ENCODE peak calls at places on chromosome 1, in eight cellular contexts. L is A673; G is CD4-positive, alpha-beta T cell; W is GM23248; V is aorta; X is CD8-positive, alpha-beta T cell; J is A549; C is CD4-positive, alpha-beta memory T cell. D is an unnamed sample.

GRCh38 chr1:220910021-220910420 is 30.8 kb downstream of the HLX start:
- DNase-seq in L (no peak), G (no peak), W (no peak), V (no peak), X (no peak), J (no peak), C (no peak), D (no peak)

GRCh38 chr1:207808322-207808705 is 56.5 kb downstream of the CD46 start:
- DNase-seq in L (no peak), G (no peak), W (no peak), V (no peak), X (no peak), J (no peak), C (no peak), D (no peak)

GRCh38 chr1:212979340-212980122 is 29.2 kb downstream of the VASH2 start:
- DNase-seq in L (no peak), G (no peak), W (no peak), V (no peak), X (no peak), J (no peak), C (peak; percentile 14), D (no peak)

GRCh38 chr1:65483993-65484754 is 63.7 kb downstream of the LEPR start:
- DNase-seq in L (no peak), G (no peak), W (no peak), V (no peak), X (no peak), J (no peak), C (no peak), D (no peak)

GRCh38 chr1:198564716-198565115 is 24.2 kb upstream of the ATP6V1G3 start:
- DNase-seq in L (no peak), G (no peak), W (no peak), V (no peak), X (no peak), J (no peak), C (peak; percentile 34), D (no peak)

GRCh38 chr1:157626099-157626498 is 28.2 kb upstream of the FCRL4 start:
- DNase-seq in L (peak; percentile 12), G (no peak), W (no peak), V (no peak), X (no peak), J (no peak), C (no peak), D (no peak)

GRCh38 chr1:117077267-117077666 is 17.1 kb downstream of the TTF2 start:
- DNase-seq in L (peak; percentile 74), G (no peak), W (peak; percentile 93), V (no peak), X (no peak), J (no peak), C (no peak), D (no peak)

GRCh38 chr1:165899461-165899941 is 72.1 kb downstream of the UCK2 start:
- DNase-seq in L (no peak), G (no peak), W (peak; percentile 58), V (peak; percentile 70), X (no peak), J (no peak), C (no peak), D (no peak)

GRCh38 chr1:89360716-89361115 is 3.1 kb upstream of the GBP6 start:
- DNase-seq in L (no peak), G (no peak), W (no peak), V (no peak), X (no peak), J (no peak), C (no peak), D (no peak)

DNA sequence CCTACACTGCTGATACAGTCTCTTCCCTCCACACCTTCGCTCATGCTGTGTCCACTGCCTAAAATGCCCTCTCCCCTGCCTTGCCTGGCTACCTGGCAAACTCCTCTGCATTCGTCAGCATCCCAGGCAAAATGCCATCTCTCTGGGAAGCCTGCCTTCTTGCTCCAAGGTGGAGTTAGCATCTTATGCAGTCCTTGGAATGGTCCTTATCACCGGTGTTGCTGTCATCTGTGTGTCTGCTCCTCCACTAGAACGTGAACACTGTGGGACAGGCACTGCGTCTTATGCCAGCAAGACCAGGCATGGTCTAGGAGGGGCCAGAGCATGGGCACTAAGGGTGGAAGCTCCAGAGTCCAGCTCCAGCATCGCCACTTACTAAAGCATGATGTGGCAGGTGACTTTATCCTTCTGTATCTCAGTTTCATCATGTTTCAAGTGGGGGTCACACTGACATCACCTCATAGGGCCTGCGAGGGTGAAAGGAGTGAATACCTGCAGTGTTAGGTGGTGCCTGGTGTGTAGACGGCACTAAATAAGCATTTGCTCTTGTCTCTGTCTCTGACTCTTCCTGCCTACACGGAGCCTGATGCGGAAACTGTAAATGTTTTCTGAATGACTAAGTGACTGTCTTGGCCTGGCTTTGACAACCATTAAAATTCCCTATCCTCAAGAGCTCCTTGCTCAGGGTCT is 211.7 kb downstream of the MATN1 start:
- DNase-seq in L (no peak), G (no peak), W (peak; percentile 84), V (no peak), X (no peak), J (peak; percentile 21), C (no peak), D (no peak)
- H3K27ac ChIP-seq in L (no peak overlapping the region), G (no peak overlapping the region), W (peak overlapping the region; percentile 45), V (no peak overlapping the region), X (no peak overlapping the region), J (peak overlapping the region; percentile 35), C (no peak overlapping the region), D (no peak overlapping the region)

GRCh38 chr1:232589809-232590741 is 39.9 kb downstream of the SIPA1L2 start:
- DNase-seq in L (no peak), G (no peak), W (peak; percentile 38), V (peak; percentile 59), X (no peak), J (no peak), C (no peak), D (no peak)

GRCh38 chr1:232594018-232594502 is 35.9 kb downstream of the SIPA1L2 start:
- DNase-seq in L (no peak), G (no peak), W (peak; percentile 26), V (no peak), X (no peak), J (no peak), C (no peak), D (no peak)

GRCh38 chr1:232590742-232591082 is 39.2 kb downstream of the SIPA1L2 start:
- DNase-seq in L (no peak), G (no peak), W (no peak), V (no peak), X (no peak), J (no peak), C (no peak), D (no peak)

GRCh38 chr1:232589111-232589808 is 40.7 kb downstream of the SIPA1L2 start:
- DNase-seq in L (no peak), G (no peak), W (no peak), V (no peak), X (no peak), J (no peak), C (no peak), D (no peak)

DNA sequence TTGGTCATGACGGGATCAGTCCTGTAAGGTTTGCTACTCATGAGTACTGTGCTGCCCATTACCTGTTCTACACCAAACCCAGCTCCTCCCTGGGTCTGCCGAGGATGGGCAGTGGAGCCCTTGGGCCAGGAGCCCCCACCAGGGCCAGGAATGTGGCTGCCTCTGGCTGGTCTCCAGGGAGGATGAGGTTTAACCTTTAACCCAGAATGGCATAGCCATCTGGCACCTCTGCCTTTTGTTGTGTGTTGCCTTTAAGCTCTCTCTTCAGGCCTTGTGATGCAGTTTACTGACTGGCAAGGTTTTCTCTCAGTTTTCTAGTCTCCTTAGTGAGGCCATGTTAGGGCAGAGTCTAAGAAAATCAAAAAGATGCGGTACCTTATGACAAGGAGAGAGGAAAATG is 38.6 kb downstream of the SIPA1L2 start:
- DNase-seq in L (no peak), G (no peak), W (no peak), V (no peak), X (no peak), J (no peak), C (no peak), D (no peak)
- H3K27ac ChIP-seq in L (no peak overlapping the region), G (no peak overlapping the region), W (no peak overlapping the region), V (no peak overlapping the region), X (no peak overlapping the region), J (no peak overlapping the region), C (no peak overlapping the region), D (peak overlapping the region; percentile 32)

GRCh38 chr1:33258788-33259274 is 2.5 kb downstream of the ZNF362 start:
- DNase-seq in L (no peak), G (no peak), W (no peak), V (no peak), X (no peak), J (no peak), C (no peak), D (no peak)
- H3K27ac ChIP-seq in L (no peak overlapping the region), G (no peak overlapping the region), W (no peak overlapping the region), V (peak overlapping the region; percentile 99), X (no peak overlapping the region), J (no peak overlapping the region), C (no peak overlapping the region), D (no peak overlapping the region)

GRCh38 chr1:53500184-53501064 is 41.2 kb downstream of the DMRTB1 start:
- DNase-seq in L (peak; percentile 12), G (no peak), W (no peak), V (peak; percentile 26), X (no peak), J (no peak), C (no peak), D (no peak)
- H3K27ac ChIP-seq in L (no peak overlapping the region), G (no peak overlapping the region), W (no peak overlapping the region), V (no peak overlapping the region), X (no peak overlapping the region), J (no peak overlapping the region), C (no peak overlapping the region), D (no peak overlapping the region)

GRCh38 chr1:18921506-18922251 is 19.3 kb upstream of the ALDH4A1 start:
- DNase-seq in L (no peak), G (no peak), W (no peak), V (no peak), X (no peak), J (no peak), C (no peak), D (no peak)
- H3K27ac ChIP-seq in L (peak overlapping the region; percentile 51), G (peak overlapping the region; percentile 11), W (peak overlapping the region; percentile 84), V (peak overlapping the region; percentile 67), X (no peak overlapping the region), J (peak overlapping the region; percentile 89), C (no peak overlapping the region), D (peak overlapping the region; percentile 88)

DNA sequence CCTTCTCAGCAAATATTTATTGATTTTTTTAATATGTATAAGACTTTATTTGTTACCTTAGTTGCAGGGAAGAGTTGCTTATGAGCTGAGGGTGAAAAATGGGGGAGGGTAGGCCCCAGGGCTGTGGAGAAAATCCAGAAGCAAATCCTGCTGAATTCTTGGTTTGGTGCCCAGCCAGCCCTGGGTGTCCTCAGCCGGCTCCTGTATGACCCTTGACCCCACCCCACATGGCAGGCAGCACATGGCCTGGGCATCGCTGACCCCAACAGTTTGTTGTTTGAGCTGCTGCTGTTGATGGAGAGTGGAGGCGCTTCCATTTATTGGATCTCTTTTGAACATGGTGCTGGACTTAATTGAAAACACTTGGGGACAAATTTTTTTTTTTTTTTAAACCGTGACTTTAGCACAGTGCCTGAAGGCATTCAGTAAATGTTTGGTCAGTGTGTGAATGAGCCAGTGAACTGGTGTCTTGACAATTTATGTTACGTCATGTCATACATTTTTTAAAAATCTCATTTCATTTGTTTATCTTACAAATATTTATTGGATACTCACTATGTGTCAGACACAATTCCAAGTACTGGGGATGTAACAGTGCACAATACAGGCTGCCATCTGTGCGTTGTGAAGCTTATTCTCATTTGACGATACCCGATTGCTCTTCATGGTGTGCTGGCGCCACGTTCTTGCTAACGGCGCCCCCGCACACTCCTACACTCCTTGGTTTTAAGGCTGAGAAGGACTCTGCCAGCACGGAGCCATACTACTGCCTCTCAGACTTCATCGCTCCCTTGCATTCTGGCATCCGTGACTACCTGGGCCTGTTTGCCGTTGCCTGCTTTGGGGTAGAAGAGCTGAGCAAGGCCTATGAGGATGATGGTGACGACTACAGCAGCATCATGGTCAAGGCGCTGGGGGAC is 98.8 kb downstream of the MTR start:
- DNase-seq in L (no peak), G (no peak), W (peak; percentile 65), V (no peak), X (no peak), J (no peak), C (no peak), D (no peak)
- H3K27ac ChIP-seq in L (no peak overlapping the region), G (no peak overlapping the region), W (no peak overlapping the region), V (no peak overlapping the region), X (no peak overlapping the region), J (no peak overlapping the region), C (no peak overlapping the region), D (no peak overlapping the region)